ENCODE peak calls at places on chromosomes 16 and 17, in six cellular contexts. J, C, D, B, M and Z are unnamed samples.

GRCh38 chr17:74292495-74292894 is 18.5 kb downstream of the DNAI2 start:
- DNase-seq in J (no peak), C (no peak), D (no peak), B (no peak), M (no peak), Z (no peak)

GRCh38 chr17:82870091-82870491 is 30.3 kb upstream of the ZNF750 start:
- DNase-seq in J (no peak), C (no peak), D (no peak), B (no peak), M (no peak), Z (no peak)

GRCh38 chr16:83878838-83879237 is 20.1 kb upstream of the MLYCD start:
- DNase-seq in J (no peak), C (no peak), D (peak; percentile 81), B (no peak), M (peak; percentile 59), Z (no peak)

GRCh38 chr16:87608400-87608985 is 6.2 kb downstream of the JPH3 start:
- DNase-seq in J (no peak), C (peak; percentile 85), D (peak; percentile 89), B (no peak), M (peak; percentile 48), Z (peak; percentile 90)

GRCh38 chr17:47275245-47275984 is 21.8 kb downstream of the ITGB3 start:
- DNase-seq in J (no peak), C (peak; percentile 71), D (peak; percentile 71), B (no peak), M (no peak), Z (peak; percentile 75)

GRCh38 chr17:27762527-27763305 is 37.6 kb downstream of the NOS2 start:
- DNase-seq in J (no peak), C (no peak), D (peak; percentile 68), B (no peak), M (no peak), Z (peak; percentile 59)

GRCh38 chr16:28623172-28623711 is 13.4 kb upstream of the SULT1A1 start:
- DNase-seq in J (no peak), C (no peak), D (peak; percentile 36), B (no peak), M (no peak), Z (peak; percentile 64)

GRCh38 chr17:34562387-34562786 is 17.0 kb upstream of the TMEM132E start:
- DNase-seq in J (no peak), C (peak; percentile 45), D (peak; percentile 73), B (no peak), M (no peak), Z (peak; percentile 48)

GRCh38 chr17:27323538-27324212 is 29.8 kb downstream of the WSB1 start:
- DNase-seq in J (no peak), C (peak; percentile 53), D (peak; percentile 48), B (no peak), M (peak; percentile 77), Z (no peak)

GRCh38 chr17:69651921-69652320 is 237.4 kb downstream of the MAP2K6 start:
- DNase-seq in J (no peak), C (no peak), D (no peak), B (no peak), M (no peak), Z (no peak)

GRCh38 chr16:85448557-85449194 is 164.4 kb upstream of the GSE1 start:
- DNase-seq in J (no peak), C (no peak), D (no peak), B (no peak), M (peak; percentile 79), Z (no peak)

GRCh38 chr17:66858182-66859083 is 23.5 kb downstream of the CACNG5 start:
- DNase-seq in J (no peak), C (no peak), D (no peak), B (no peak), M (no peak), Z (no peak)

GRCh38 chr17:7652659-7653343 is 2.1 kb downstream of the ATP1B2 start:
- DNase-seq in J (no peak), C (no peak), D (no peak), B (no peak), M (no peak), Z (no peak)

GRCh38 chr16:82470506-82471196 is 156.1 kb upstream of the CDH13 start:
- DNase-seq in J (no peak), C (no peak), D (no peak), B (no peak), M (peak; percentile 27), Z (no peak)

GRCh38 chr17:732788-733720 is 658 bp downstream of the TLCD3A start:
- DNase-seq in J (no peak), C (no peak), D (peak; percentile 71), B (no peak), M (no peak), Z (peak; percentile 59)

GRCh38 chr17:58302919-58303551 is 22.3 kb upstream of the MPO start:
- DNase-seq in J (no peak), C (no peak), D (no peak), B (no peak), M (no peak), Z (no peak)

GRCh38 chr16:49739381-49739780 is 116.5 kb downstream of the ZNF423 start:
- DNase-seq in J (no peak), C (peak; percentile 41), D (peak; percentile 84), B (no peak), M (no peak), Z (peak; percentile 69)

GRCh38 chr16:57107324-57107922 is 15.0 kb downstream of the CPNE2 start:
- DNase-seq in J (no peak), C (no peak), D (no peak), B (no peak), M (no peak), Z (no peak)

GRCh38 chr16:31409433-31409832 is 16.3 kb downstream of the ITGAD start:
- DNase-seq in J (no peak), C (no peak), D (no peak), B (no peak), M (no peak), Z (no peak)

GRCh38 chr17:39016193-39017153 is 49.3 kb upstream of the FBXO47 start:
- DNase-seq in J (no peak), C (no peak), D (no peak), B (no peak), M (no peak), Z (no peak)

GRCh38 chr16:87853411-87854052 is 15.8 kb downstream of the SLC7A5 start:
- DNase-seq in J (peak; percentile 57), C (peak; percentile 89), D (peak; percentile 90), B (peak; percentile 65), M (peak; percentile 89), Z (peak; percentile 94)

GRCh38 chr16:53672461-53672860 is 31.2 kb downstream of the RPGRIP1L start:
- DNase-seq in J (no peak), C (no peak), D (no peak), B (no peak), M (peak; percentile 80), Z (no peak)

GRCh38 chr16:12239953-12240485 is 263.5 kb downstream of the SNX29 start:
- DNase-seq in J (no peak), C (no peak), D (no peak), B (no peak), M (no peak), Z (no peak)

GRCh38 chr16:69820926-69821541 is 58.9 kb downstream of the WWP2 start:
- DNase-seq in J (no peak), C (no peak), D (peak; percentile 17), B (no peak), M (peak; percentile 81), Z (no peak)

GRCh38 chr17:1147664-1148063 is 32.1 kb downstream of the ABR start:
- DNase-seq in J (no peak), C (no peak), D (peak; percentile 92), B (peak; percentile 60), M (peak; percentile 63), Z (peak; percentile 83)

GRCh38 chr17:79330229-79330628 is 255.6 kb downstream of the ENGASE start:
- DNase-seq in J (peak; percentile 9), C (no peak), D (no peak), B (no peak), M (no peak), Z (no peak)
- TF ChIP-seq CREB1 in J (no peak), C (no peak), D (no peak), B (no peak), M (no peak), Z (no peak)

GRCh38 chr16:3651461-3652372 is 2.8 kb upstream of the DNASE1 start:
- DNase-seq in J (no peak), C (no peak), D (no peak), B (no peak), M (no peak), Z (peak; percentile 9)

GRCh38 chr16:3650631-3651265 is 3.7 kb upstream of the DNASE1 start:
- DNase-seq in J (no peak), C (no peak), D (no peak), B (no peak), M (no peak), Z (peak; percentile 8)

GRCh38 chr16:3655030-3655790 is 719 bp downstream of the DNASE1 start:
- DNase-seq in J (no peak), C (no peak), D (no peak), B (no peak), M (no peak), Z (peak; percentile 13)

GRCh38 chr16:3654249-3654991 is at the start of gene DNASE1:
- DNase-seq in J (peak; percentile 9), C (peak; percentile 84), D (peak; percentile 93), B (peak; percentile 61), M (peak; percentile 91), Z (peak; percentile 81)

GRCh38 chr16:3652373-3653037 is 2.0 kb upstream of the DNASE1 start:
- DNase-seq in J (no peak), C (no peak), D (no peak), B (no peak), M (peak; percentile 47), Z (peak; percentile 18)
- TF ChIP-seq CREB1 in J (no peak), C (no peak), D (no peak), B (no peak), M (no peak), Z (no peak)

DNA sequence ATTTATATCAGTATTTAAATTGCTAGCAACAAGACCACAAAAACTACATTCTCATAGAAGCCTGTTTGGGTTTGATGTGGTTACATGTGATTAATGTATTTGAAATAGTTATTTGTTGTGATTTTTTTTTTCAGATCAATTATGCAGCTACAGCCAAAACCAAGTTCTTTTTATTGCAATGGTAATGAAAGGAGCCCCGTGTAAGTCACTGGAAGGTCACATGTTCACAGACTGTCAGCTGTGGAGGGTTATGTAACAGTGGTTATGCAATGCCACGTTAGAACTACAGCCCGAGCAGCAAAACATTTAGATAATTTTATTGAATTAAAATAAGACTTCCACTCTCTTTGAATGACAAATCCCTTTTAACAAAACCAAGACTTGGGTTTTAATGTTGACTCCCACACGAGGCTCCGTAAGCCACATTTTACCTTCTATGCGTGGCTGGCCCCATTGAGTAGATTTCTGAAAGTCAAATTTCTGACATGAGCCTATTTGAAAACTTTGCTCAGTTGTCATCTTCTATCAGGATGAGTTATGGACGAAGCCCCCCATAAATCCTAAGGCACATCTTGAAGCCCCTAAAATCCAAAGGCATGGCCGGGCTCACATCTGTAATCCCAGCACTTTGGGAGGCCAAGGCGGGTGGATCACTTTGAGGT is 41.8 kb upstream of the SEC14L1 start:
- DNase-seq in J (no peak), C (no peak), D (no peak), B (no peak), M (peak; percentile 57), Z (no peak)
- TF ChIP-seq CREB1 in J (no peak), C (no peak), D (no peak), B (no peak), M (no peak), Z (no peak)

GRCh38 chr16:51651061-51651466 is 500.0 kb upstream of the SALL1 start:
- DNase-seq in J (no peak), C (no peak), D (peak; percentile 30), B (no peak), M (no peak), Z (no peak)
- TF ChIP-seq CREB1 in J (no peak), C (no peak), D (no peak), B (no peak), M (no peak), Z (no peak)